ENCODE peak calls at places on chromosomes 7 and 10, in eight cellular contexts. One of them, this sample, is unnamed.

GRCh38 chr10:87613766-87614165 is 45.9 kb upstream of the PAPSS2 start:
- DNase-seq in fibroblast of pulmonary artery: no peak
- DNase-seq in EL: no peak
- DNase-seq in T-helper 2 cell: no peak
- DNase-seq in GM06990: no peak
- DNase-seq in activated CD4-positive, CD25-positive, alpha-beta regulatory T cell: no peak
- DNase-seq in Right ventricle myocardium superior: no peak
- DNase-seq in activated naive CD8-positive, alpha-beta T cell treated with anti-CD3 and anti-CD28 coated beads, Interleukin-2, amount 50 U/mL, for 24 hours: no peak
- DNase-seq in this sample: no peak

GRCh38 chr10:21754410-21755011 is 220.5 kb downstream of the MLLT10 start:
- DNase-seq in EL: peak
- DNase-seq in Right ventricle myocardium superior: no peak
- DNase-seq in T-helper 2 cell: no peak
- DNase-seq in activated CD4-positive, CD25-positive, alpha-beta regulatory T cell: no peak
- DNase-seq in fibroblast of pulmonary artery: peak
- DNase-seq in GM06990: no peak
- DNase-seq in activated naive CD8-positive, alpha-beta T cell treated with anti-CD3 and anti-CD28 coated beads, Interleukin-2, amount 50 U/mL, for 24 hours: no peak
- DNase-seq in this sample: no peak

GRCh38 chr7:140230862-140231778 is 54.3 kb upstream of the KDM7A start:
- DNase-seq in activated naive CD8-positive, alpha-beta T cell treated with anti-CD3 and anti-CD28 coated beads, Interleukin-2, amount 50 U/mL, for 24 hours: peak
- DNase-seq in T-helper 2 cell: peak
- DNase-seq in Right ventricle myocardium superior: peak
- DNase-seq in EL: peak
- DNase-seq in activated CD4-positive, CD25-positive, alpha-beta regulatory T cell: no peak
- DNase-seq in fibroblast of pulmonary artery: peak
- DNase-seq in GM06990: peak
- DNase-seq in this sample: peak

GRCh38 chr10:122154733-122155366 is 116.2 kb upstream of the BTBD16 start:
- DNase-seq in activated CD4-positive, CD25-positive, alpha-beta regulatory T cell: no peak
- DNase-seq in fibroblast of pulmonary artery: peak
- DNase-seq in activated naive CD8-positive, alpha-beta T cell treated with anti-CD3 and anti-CD28 coated beads, Interleukin-2, amount 50 U/mL, for 24 hours: no peak
- DNase-seq in GM06990: no peak
- DNase-seq in EL: peak
- DNase-seq in T-helper 2 cell: no peak
- DNase-seq in Right ventricle myocardium superior: no peak
- DNase-seq in this sample: no peak

GRCh38 chr10:122282909-122283308 is 11.8 kb downstream of the BTBD16 start:
- DNase-seq in T-helper 2 cell: no peak
- DNase-seq in activated naive CD8-positive, alpha-beta T cell treated with anti-CD3 and anti-CD28 coated beads, Interleukin-2, amount 50 U/mL, for 24 hours: no peak
- DNase-seq in EL: no peak
- DNase-seq in Right ventricle myocardium superior: no peak
- DNase-seq in fibroblast of pulmonary artery: no peak
- DNase-seq in activated CD4-positive, CD25-positive, alpha-beta regulatory T cell: no peak
- DNase-seq in GM06990: no peak
- DNase-seq in this sample: no peak

GRCh38 chr7:133993547-133993946 is 133.6 kb upstream of the LRGUK start:
- DNase-seq in Right ventricle myocardium superior: no peak
- DNase-seq in EL: no peak
- DNase-seq in activated naive CD8-positive, alpha-beta T cell treated with anti-CD3 and anti-CD28 coated beads, Interleukin-2, amount 50 U/mL, for 24 hours: no peak
- DNase-seq in T-helper 2 cell: no peak
- DNase-seq in GM06990: no peak
- DNase-seq in activated CD4-positive, CD25-positive, alpha-beta regulatory T cell: no peak
- DNase-seq in fibroblast of pulmonary artery: no peak
- DNase-seq in this sample: no peak

GRCh38 chr7:130070900-130071622 is 727 bp downstream of the KLHDC10 start:
- DNase-seq in GM06990: no peak
- DNase-seq in activated CD4-positive, CD25-positive, alpha-beta regulatory T cell: no peak
- DNase-seq in activated naive CD8-positive, alpha-beta T cell treated with anti-CD3 and anti-CD28 coated beads, Interleukin-2, amount 50 U/mL, for 24 hours: no peak
- DNase-seq in T-helper 2 cell: no peak
- DNase-seq in Right ventricle myocardium superior: no peak
- DNase-seq in fibroblast of pulmonary artery: peak
- DNase-seq in EL: peak
- DNase-seq in this sample: no peak

GRCh38 chr7:16299853-16300252 is 121.5 kb downstream of the CRPPA start:
- DNase-seq in activated CD4-positive, CD25-positive, alpha-beta regulatory T cell: no peak
- DNase-seq in activated naive CD8-positive, alpha-beta T cell treated with anti-CD3 and anti-CD28 coated beads, Interleukin-2, amount 50 U/mL, for 24 hours: no peak
- DNase-seq in T-helper 2 cell: no peak
- DNase-seq in Right ventricle myocardium superior: no peak
- DNase-seq in GM06990: no peak
- DNase-seq in EL: no peak
- DNase-seq in fibroblast of pulmonary artery: no peak
- DNase-seq in this sample: no peak

GRCh38 chr7:34307540-34307939 is 350.5 kb upstream of the NPSR1 start:
- DNase-seq in T-helper 2 cell: no peak
- DNase-seq in activated CD4-positive, CD25-positive, alpha-beta regulatory T cell: no peak
- DNase-seq in fibroblast of pulmonary artery: no peak
- DNase-seq in Right ventricle myocardium superior: no peak
- DNase-seq in EL: no peak
- DNase-seq in activated naive CD8-positive, alpha-beta T cell treated with anti-CD3 and anti-CD28 coated beads, Interleukin-2, amount 50 U/mL, for 24 hours: no peak
- DNase-seq in GM06990: no peak
- DNase-seq in this sample: no peak

GRCh38 chr7:114255404-114255841 is 159.2 kb upstream of the FOXP2 start:
- DNase-seq in activated naive CD8-positive, alpha-beta T cell treated with anti-CD3 and anti-CD28 coated beads, Interleukin-2, amount 50 U/mL, for 24 hours: no peak
- DNase-seq in fibroblast of pulmonary artery: no peak
- DNase-seq in activated CD4-positive, CD25-positive, alpha-beta regulatory T cell: no peak
- DNase-seq in Right ventricle myocardium superior: no peak
- DNase-seq in GM06990: no peak
- DNase-seq in EL: no peak
- DNase-seq in T-helper 2 cell: no peak
- DNase-seq in this sample: no peak

GRCh38 chr10:48194830-48195229 is 79.7 kb downstream of the FRMPD2 start:
- DNase-seq in T-helper 2 cell: no peak
- DNase-seq in Right ventricle myocardium superior: no peak
- DNase-seq in GM06990: no peak
- DNase-seq in fibroblast of pulmonary artery: no peak
- DNase-seq in activated CD4-positive, CD25-positive, alpha-beta regulatory T cell: no peak
- DNase-seq in activated naive CD8-positive, alpha-beta T cell treated with anti-CD3 and anti-CD28 coated beads, Interleukin-2, amount 50 U/mL, for 24 hours: no peak
- DNase-seq in EL: no peak
- DNase-seq in this sample: no peak

GRCh38 chr10:28595618-28596017 is 62.7 kb downstream of the WAC start:
- DNase-seq in EL: peak
- DNase-seq in T-helper 2 cell: no peak
- DNase-seq in fibroblast of pulmonary artery: peak
- DNase-seq in GM06990: no peak
- DNase-seq in activated CD4-positive, CD25-positive, alpha-beta regulatory T cell: no peak
- DNase-seq in Right ventricle myocardium superior: no peak
- DNase-seq in activated naive CD8-positive, alpha-beta T cell treated with anti-CD3 and anti-CD28 coated beads, Interleukin-2, amount 50 U/mL, for 24 hours: no peak
- DNase-seq in this sample: no peak

GRCh38 chr7:157309990-157310668 is 26.7 kb upstream of the DNAJB6 start:
- DNase-seq in activated CD4-positive, CD25-positive, alpha-beta regulatory T cell: no peak
- DNase-seq in EL: peak
- DNase-seq in T-helper 2 cell: no peak
- DNase-seq in GM06990: no peak
- DNase-seq in fibroblast of pulmonary artery: peak
- DNase-seq in Right ventricle myocardium superior: no peak
- DNase-seq in activated naive CD8-positive, alpha-beta T cell treated with anti-CD3 and anti-CD28 coated beads, Interleukin-2, amount 50 U/mL, for 24 hours: no peak
- DNase-seq in this sample: no peak

GRCh38 chr7:14950013-14950412 is 47.5 kb upstream of the DGKB start:
- DNase-seq in EL: peak
- DNase-seq in activated CD4-positive, CD25-positive, alpha-beta regulatory T cell: no peak
- DNase-seq in fibroblast of pulmonary artery: peak
- DNase-seq in activated naive CD8-positive, alpha-beta T cell treated with anti-CD3 and anti-CD28 coated beads, Interleukin-2, amount 50 U/mL, for 24 hours: no peak
- DNase-seq in GM06990: no peak
- DNase-seq in Right ventricle myocardium superior: no peak
- DNase-seq in T-helper 2 cell: no peak
- DNase-seq in this sample: no peak

GRCh38 chr7:129569811-129570215 is 41.7 kb upstream of the NRF1 start:
- DNase-seq in activated CD4-positive, CD25-positive, alpha-beta regulatory T cell: no peak
- DNase-seq in GM06990: no peak
- DNase-seq in activated naive CD8-positive, alpha-beta T cell treated with anti-CD3 and anti-CD28 coated beads, Interleukin-2, amount 50 U/mL, for 24 hours: no peak
- DNase-seq in EL: peak
- DNase-seq in Right ventricle myocardium superior: no peak
- DNase-seq in fibroblast of pulmonary artery: peak
- DNase-seq in T-helper 2 cell: no peak
- DNase-seq in this sample: no peak

GRCh38 chr7:69683002-69683401 is 84.7 kb downstream of the AUTS2 start:
- DNase-seq in T-helper 2 cell: no peak
- DNase-seq in GM06990: no peak
- DNase-seq in fibroblast of pulmonary artery: no peak
- DNase-seq in activated CD4-positive, CD25-positive, alpha-beta regulatory T cell: no peak
- DNase-seq in EL: no peak
- DNase-seq in activated naive CD8-positive, alpha-beta T cell treated with anti-CD3 and anti-CD28 coated beads, Interleukin-2, amount 50 U/mL, for 24 hours: no peak
- DNase-seq in Right ventricle myocardium superior: no peak
- DNase-seq in this sample: no peak

GRCh38 chr7:47792521-47793121 is 155.6 kb downstream of the PKD1L1 start:
- DNase-seq in GM06990: no peak
- DNase-seq in activated naive CD8-positive, alpha-beta T cell treated with anti-CD3 and anti-CD28 coated beads, Interleukin-2, amount 50 U/mL, for 24 hours: no peak
- DNase-seq in EL: peak
- DNase-seq in Right ventricle myocardium superior: no peak
- DNase-seq in activated CD4-positive, CD25-positive, alpha-beta regulatory T cell: no peak
- DNase-seq in T-helper 2 cell: no peak
- DNase-seq in fibroblast of pulmonary artery: peak
- DNase-seq in this sample: no peak

GRCh38 chr7:44411306-44411705 is 79.2 kb downstream of the NUDCD3 start:
- DNase-seq in activated naive CD8-positive, alpha-beta T cell treated with anti-CD3 and anti-CD28 coated beads, Interleukin-2, amount 50 U/mL, for 24 hours: no peak
- DNase-seq in EL: peak
- DNase-seq in fibroblast of pulmonary artery: no peak
- DNase-seq in GM06990: no peak
- DNase-seq in T-helper 2 cell: no peak
- DNase-seq in activated CD4-positive, CD25-positive, alpha-beta regulatory T cell: no peak
- DNase-seq in Right ventricle myocardium superior: no peak
- DNase-seq in this sample: no peak

GRCh38 chr7:57205000-57205399 is 72.8 kb upstream of the ZNF479 start:
- DNase-seq in activated CD4-positive, CD25-positive, alpha-beta regulatory T cell: no peak
- DNase-seq in fibroblast of pulmonary artery: no peak
- DNase-seq in EL: no peak
- DNase-seq in GM06990: no peak
- DNase-seq in T-helper 2 cell: no peak
- DNase-seq in Right ventricle myocardium superior: no peak
- DNase-seq in activated naive CD8-positive, alpha-beta T cell treated with anti-CD3 and anti-CD28 coated beads, Interleukin-2, amount 50 U/mL, for 24 hours: no peak
- DNase-seq in this sample: no peak

GRCh38 chr10:17873946-17874345 is 64.8 kb downstream of the MRC1 start:
- DNase-seq in Right ventricle myocardium superior: no peak
- DNase-seq in fibroblast of pulmonary artery: no peak
- DNase-seq in EL: no peak
- DNase-seq in T-helper 2 cell: no peak
- DNase-seq in activated naive CD8-positive, alpha-beta T cell treated with anti-CD3 and anti-CD28 coated beads, Interleukin-2, amount 50 U/mL, for 24 hours: no peak
- DNase-seq in activated CD4-positive, CD25-positive, alpha-beta regulatory T cell: no peak
- DNase-seq in GM06990: no peak
- DNase-seq in this sample: no peak

GRCh38 chr10:129334326-129334725 is 132.7 kb upstream of the MGMT start:
- DNase-seq in GM06990: no peak
- DNase-seq in EL: no peak
- DNase-seq in fibroblast of pulmonary artery: no peak
- DNase-seq in activated naive CD8-positive, alpha-beta T cell treated with anti-CD3 and anti-CD28 coated beads, Interleukin-2, amount 50 U/mL, for 24 hours: no peak
- DNase-seq in activated CD4-positive, CD25-positive, alpha-beta regulatory T cell: no peak
- DNase-seq in T-helper 2 cell: no peak
- DNase-seq in Right ventricle myocardium superior: no peak
- DNase-seq in this sample: no peak

GRCh38 chr10:133272301-133272963 is 4.2 kb downstream of the ADAM8 start:
- DNase-seq in EL: no peak
- DNase-seq in activated CD4-positive, CD25-positive, alpha-beta regulatory T cell: no peak
- DNase-seq in T-helper 2 cell: no peak
- DNase-seq in Right ventricle myocardium superior: no peak
- DNase-seq in fibroblast of pulmonary artery: no peak
- DNase-seq in activated naive CD8-positive, alpha-beta T cell treated with anti-CD3 and anti-CD28 coated beads, Interleukin-2, amount 50 U/mL, for 24 hours: no peak
- DNase-seq in GM06990: no peak
- DNase-seq in this sample: no peak

GRCh38 chr10:44068716-44069482 is 316.0 kb downstream of the CXCL12 start:
- DNase-seq in activated CD4-positive, CD25-positive, alpha-beta regulatory T cell: no peak
- DNase-seq in EL: no peak
- DNase-seq in fibroblast of pulmonary artery: peak
- DNase-seq in GM06990: no peak
- DNase-seq in T-helper 2 cell: no peak
- DNase-seq in activated naive CD8-positive, alpha-beta T cell treated with anti-CD3 and anti-CD28 coated beads, Interleukin-2, amount 50 U/mL, for 24 hours: no peak
- DNase-seq in Right ventricle myocardium superior: peak
- DNase-seq in this sample: no peak

GRCh38 chr7:117565226-117565625 is 85.4 kb downstream of the CFTR start:
- DNase-seq in EL: no peak
- DNase-seq in activated naive CD8-positive, alpha-beta T cell treated with anti-CD3 and anti-CD28 coated beads, Interleukin-2, amount 50 U/mL, for 24 hours: no peak
- DNase-seq in T-helper 2 cell: no peak
- DNase-seq in GM06990: no peak
- DNase-seq in fibroblast of pulmonary artery: no peak
- DNase-seq in activated CD4-positive, CD25-positive, alpha-beta regulatory T cell: no peak
- DNase-seq in Right ventricle myocardium superior: no peak
- DNase-seq in this sample: no peak

GRCh38 chr7:8283968-8284367 is 22.0 kb upstream of the ICA1 start:
- DNase-seq in activated naive CD8-positive, alpha-beta T cell treated with anti-CD3 and anti-CD28 coated beads, Interleukin-2, amount 50 U/mL, for 24 hours: no peak
- DNase-seq in activated CD4-positive, CD25-positive, alpha-beta regulatory T cell: no peak
- DNase-seq in fibroblast of pulmonary artery: no peak
- DNase-seq in EL: no peak
- DNase-seq in GM06990: no peak
- DNase-seq in T-helper 2 cell: no peak
- DNase-seq in Right ventricle myocardium superior: peak
- DNase-seq in this sample: no peak

GRCh38 chr10:119136084-119136483 is 29.4 kb downstream of the SFXN4 start:
- DNase-seq in EL: no peak
- DNase-seq in GM06990: no peak
- DNase-seq in Right ventricle myocardium superior: no peak
- DNase-seq in fibroblast of pulmonary artery: no peak
- DNase-seq in activated CD4-positive, CD25-positive, alpha-beta regulatory T cell: no peak
- DNase-seq in T-helper 2 cell: no peak
- DNase-seq in activated naive CD8-positive, alpha-beta T cell treated with anti-CD3 and anti-CD28 coated beads, Interleukin-2, amount 50 U/mL, for 24 hours: no peak
- DNase-seq in this sample: no peak

GRCh38 chr10:80900661-80901060 is 363.0 kb downstream of the SH2D4B start:
- DNase-seq in Right ventricle myocardium superior: no peak
- DNase-seq in T-helper 2 cell: no peak
- DNase-seq in fibroblast of pulmonary artery: no peak
- DNase-seq in EL: no peak
- DNase-seq in activated naive CD8-positive, alpha-beta T cell treated with anti-CD3 and anti-CD28 coated beads, Interleukin-2, amount 50 U/mL, for 24 hours: no peak
- DNase-seq in GM06990: no peak
- DNase-seq in activated CD4-positive, CD25-positive, alpha-beta regulatory T cell: no peak
- DNase-seq in this sample: no peak

GRCh38 chr10:5442056-5442989 is 30.0 kb downstream of the NET1 start:
- DNase-seq in activated CD4-positive, CD25-positive, alpha-beta regulatory T cell: no peak
- DNase-seq in fibroblast of pulmonary artery: peak
- DNase-seq in T-helper 2 cell: no peak
- DNase-seq in EL: peak
- DNase-seq in Right ventricle myocardium superior: no peak
- DNase-seq in activated naive CD8-positive, alpha-beta T cell treated with anti-CD3 and anti-CD28 coated beads, Interleukin-2, amount 50 U/mL, for 24 hours: peak
- DNase-seq in GM06990: peak
- DNase-seq in this sample: no peak

GRCh38 chr7:135512135-135512887 is 2.4 kb upstream of the CNOT4 start:
- DNase-seq in activated naive CD8-positive, alpha-beta T cell treated with anti-CD3 and anti-CD28 coated beads, Interleukin-2, amount 50 U/mL, for 24 hours: peak
- DNase-seq in T-helper 2 cell: no peak
- DNase-seq in fibroblast of pulmonary artery: peak
- DNase-seq in GM06990: peak
- DNase-seq in Right ventricle myocardium superior: no peak
- DNase-seq in EL: peak
- DNase-seq in activated CD4-positive, CD25-positive, alpha-beta regulatory T cell: peak
- DNase-seq in this sample: no peak

GRCh38 chr7:116142374-116142773 is 68.0 kb upstream of the TES start:
- DNase-seq in EL: no peak
- DNase-seq in GM06990: no peak
- DNase-seq in Right ventricle myocardium superior: no peak
- DNase-seq in T-helper 2 cell: no peak
- DNase-seq in activated naive CD8-positive, alpha-beta T cell treated with anti-CD3 and anti-CD28 coated beads, Interleukin-2, amount 50 U/mL, for 24 hours: no peak
- DNase-seq in activated CD4-positive, CD25-positive, alpha-beta regulatory T cell: no peak
- DNase-seq in fibroblast of pulmonary artery: no peak
- DNase-seq in this sample: no peak

GRCh38 chr7:27863866-27864265 is 123.9 kb downstream of the TAX1BP1 start:
- DNase-seq in T-helper 2 cell: no peak
- DNase-seq in fibroblast of pulmonary artery: no peak
- DNase-seq in Right ventricle myocardium superior: no peak
- DNase-seq in activated CD4-positive, CD25-positive, alpha-beta regulatory T cell: no peak
- DNase-seq in EL: peak
- DNase-seq in GM06990: no peak
- DNase-seq in activated naive CD8-positive, alpha-beta T cell treated with anti-CD3 and anti-CD28 coated beads, Interleukin-2, amount 50 U/mL, for 24 hours: no peak
- DNase-seq in this sample: no peak

GRCh38 chr7:116950889-116951351 is 2.4 kb upstream of the ST7 start:
- DNase-seq in EL: no peak
- DNase-seq in fibroblast of pulmonary artery: no peak
- DNase-seq in GM06990: no peak
- DNase-seq in Right ventricle myocardium superior: no peak
- DNase-seq in activated CD4-positive, CD25-positive, alpha-beta regulatory T cell: no peak
- DNase-seq in T-helper 2 cell: no peak
- DNase-seq in activated naive CD8-positive, alpha-beta T cell treated with anti-CD3 and anti-CD28 coated beads, Interleukin-2, amount 50 U/mL, for 24 hours: no peak
- DNase-seq in this sample: no peak

GRCh38 chr10:2851544-2851943 is 215.8 kb upstream of the PFKP start:
- DNase-seq in fibroblast of pulmonary artery: no peak
- DNase-seq in Right ventricle myocardium superior: no peak
- DNase-seq in activated CD4-positive, CD25-positive, alpha-beta regulatory T cell: no peak
- DNase-seq in T-helper 2 cell: no peak
- DNase-seq in EL: no peak
- DNase-seq in activated naive CD8-positive, alpha-beta T cell treated with anti-CD3 and anti-CD28 coated beads, Interleukin-2, amount 50 U/mL, for 24 hours: no peak
- DNase-seq in GM06990: no peak
- DNase-seq in this sample: no peak

GRCh38 chr10:127882801-127883459 is 9.8 kb downstream of the CLRN3 start:
- DNase-seq in activated CD4-positive, CD25-positive, alpha-beta regulatory T cell: no peak
- DNase-seq in GM06990: no peak
- DNase-seq in activated naive CD8-positive, alpha-beta T cell treated with anti-CD3 and anti-CD28 coated beads, Interleukin-2, amount 50 U/mL, for 24 hours: no peak
- DNase-seq in fibroblast of pulmonary artery: no peak
- DNase-seq in Right ventricle myocardium superior: no peak
- DNase-seq in EL: no peak
- DNase-seq in T-helper 2 cell: no peak
- DNase-seq in this sample: no peak